ENCODE peak calls at places on chromosomes 16 and 17, in ten cellular contexts. One of them, this sample, is unnamed.

GRCh38 chr16:68365167-68365817 is 54.5 kb downstream of the PRMT7 start:
- DNase-seq in K562: no peak
- DNase-seq in fibroblast of lung: no peak
- DNase-seq in IMR-90: no peak
- DNase-seq in GM12878: no peak
- DNase-seq in SK-N-SH: no peak
- DNase-seq in mesendoderm: no peak
- DNase-seq in H9: no peak
- DNase-seq in neuronal stem cell: no peak
- DNase-seq in PC-3: no peak
- DNase-seq in this sample: no peak

GRCh38 chr16:66933776-66934137 is 445 bp downstream of the CIAO2B start:
- DNase-seq in K562: no peak
- DNase-seq in fibroblast of lung: no peak
- DNase-seq in IMR-90: peak
- DNase-seq in GM12878: no peak
- DNase-seq in SK-N-SH: no peak
- DNase-seq in mesendoderm: no peak
- DNase-seq in H9: no peak
- DNase-seq in neuronal stem cell: no peak
- DNase-seq in PC-3: peak
- DNase-seq in this sample: no peak

GRCh38 chr17:42270596-42270995 is 5.6 kb downstream of the STAT5B start:
- DNase-seq in K562: no peak
- DNase-seq in fibroblast of lung: no peak
- DNase-seq in IMR-90: no peak
- DNase-seq in GM12878: no peak
- DNase-seq in SK-N-SH: no peak
- DNase-seq in mesendoderm: no peak
- DNase-seq in H9: no peak
- DNase-seq in neuronal stem cell: no peak
- DNase-seq in PC-3: no peak
- DNase-seq in this sample: no peak

GRCh38 chr16:80166082-80166481 is 374.7 kb upstream of the DYNLRB2 start:
- DNase-seq in K562: no peak
- DNase-seq in fibroblast of lung: no peak
- DNase-seq in IMR-90: no peak
- DNase-seq in GM12878: no peak
- DNase-seq in SK-N-SH: no peak
- DNase-seq in mesendoderm: peak
- DNase-seq in H9: no peak
- DNase-seq in neuronal stem cell: no peak
- DNase-seq in PC-3: no peak
- DNase-seq in this sample: no peak

GRCh38 chr17:75604034-75604695 is 16.6 kb downstream of the MYO15B start:
- DNase-seq in K562: peak
- DNase-seq in fibroblast of lung: no peak
- DNase-seq in IMR-90: no peak
- DNase-seq in GM12878: no peak
- DNase-seq in SK-N-SH: no peak
- DNase-seq in mesendoderm: no peak
- DNase-seq in H9: no peak
- DNase-seq in neuronal stem cell: no peak
- DNase-seq in PC-3: peak
- DNase-seq in this sample: no peak

GRCh38 chr17:4533522-4534502 is 21.4 kb downstream of the MYBBP1A start:
- DNase-seq in K562: peak
- DNase-seq in fibroblast of lung: no peak
- DNase-seq in IMR-90: no peak
- DNase-seq in GM12878: no peak
- DNase-seq in SK-N-SH: peak
- DNase-seq in mesendoderm: no peak
- DNase-seq in H9: no peak
- DNase-seq in neuronal stem cell: no peak
- DNase-seq in PC-3: peak
- DNase-seq in this sample: no peak

GRCh38 chr17:30263552-30264333 is 28.0 kb downstream of the BLMH start:
- DNase-seq in K562: no peak
- DNase-seq in fibroblast of lung: no peak
- DNase-seq in IMR-90: peak
- DNase-seq in GM12878: no peak
- DNase-seq in SK-N-SH: no peak
- DNase-seq in mesendoderm: peak
- DNase-seq in H9: no peak
- DNase-seq in neuronal stem cell: no peak
- DNase-seq in PC-3: no peak
- DNase-seq in this sample: no peak

GRCh38 chr17:31266042-31266441 is 31.0 kb downstream of the OMG start:
- DNase-seq in K562: no peak
- DNase-seq in fibroblast of lung: no peak
- DNase-seq in IMR-90: no peak
- DNase-seq in GM12878: no peak
- DNase-seq in SK-N-SH: no peak
- DNase-seq in mesendoderm: peak
- DNase-seq in H9: no peak
- DNase-seq in neuronal stem cell: no peak
- DNase-seq in PC-3: no peak
- DNase-seq in this sample: peak

GRCh38 chr17:49247949-49248348 is 17.4 kb upstream of the PHOSPHO1 start:
- DNase-seq in K562: no peak
- DNase-seq in fibroblast of lung: no peak
- DNase-seq in IMR-90: no peak
- DNase-seq in GM12878: no peak
- DNase-seq in SK-N-SH: no peak
- DNase-seq in mesendoderm: no peak
- DNase-seq in H9: no peak
- DNase-seq in neuronal stem cell: no peak
- DNase-seq in PC-3: no peak
- DNase-seq in this sample: no peak

GRCh38 chr17:49249890-49250522 is 19.4 kb upstream of the PHOSPHO1 start:
- DNase-seq in K562: no peak
- DNase-seq in fibroblast of lung: no peak
- DNase-seq in IMR-90: no peak
- DNase-seq in GM12878: no peak
- DNase-seq in SK-N-SH: no peak
- DNase-seq in mesendoderm: no peak
- DNase-seq in H9: no peak
- DNase-seq in neuronal stem cell: no peak
- DNase-seq in PC-3: no peak
- DNase-seq in this sample: no peak

GRCh38 chr17:49244839-49245238 is 14.3 kb upstream of the PHOSPHO1 start:
- DNase-seq in K562: no peak
- DNase-seq in fibroblast of lung: no peak
- DNase-seq in IMR-90: no peak
- DNase-seq in GM12878: no peak
- DNase-seq in SK-N-SH: no peak
- DNase-seq in mesendoderm: no peak
- DNase-seq in H9: no peak
- DNase-seq in neuronal stem cell: no peak
- DNase-seq in PC-3: peak
- DNase-seq in this sample: no peak

GRCh38 chr17:49252148-49252682 is 21.6 kb upstream of the PHOSPHO1 start:
- DNase-seq in K562: peak
- DNase-seq in fibroblast of lung: peak
- DNase-seq in IMR-90: no peak
- DNase-seq in GM12878: no peak
- DNase-seq in SK-N-SH: no peak
- DNase-seq in mesendoderm: peak
- DNase-seq in H9: no peak
- DNase-seq in neuronal stem cell: no peak
- DNase-seq in PC-3: no peak
- DNase-seq in this sample: peak

DNA sequence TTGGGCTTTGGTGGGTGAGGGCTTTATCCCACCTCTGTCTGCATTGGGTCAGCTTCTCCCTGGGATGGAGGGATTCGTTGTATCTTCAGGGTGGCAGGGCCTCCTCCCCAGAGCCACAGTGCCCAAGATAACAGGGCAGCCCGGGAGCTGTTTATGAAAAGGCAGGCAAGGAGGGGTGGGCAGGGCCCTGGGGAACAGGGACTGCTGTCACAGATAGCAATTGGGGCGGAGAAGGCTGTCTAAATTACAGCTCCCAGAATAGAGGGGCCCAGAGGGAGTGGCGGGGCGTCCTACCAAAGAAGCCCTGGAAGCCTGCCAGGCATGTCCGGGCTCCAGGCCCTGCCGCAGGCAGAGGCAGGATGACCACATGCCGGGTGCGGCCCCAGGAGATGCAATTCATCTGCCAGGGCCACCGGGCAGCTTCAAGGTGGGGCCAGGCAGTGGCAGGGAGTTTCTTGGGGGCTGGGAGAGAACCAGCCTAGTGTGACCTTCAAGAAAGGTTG is 18.8 kb upstream of the PHOSPHO1 start:
- DNase-seq in K562: peak
- DNase-seq in fibroblast of lung: peak
- DNase-seq in IMR-90: no peak
- DNase-seq in GM12878: no peak
- DNase-seq in SK-N-SH: no peak
- DNase-seq in mesendoderm: no peak
- DNase-seq in H9: no peak
- DNase-seq in neuronal stem cell: no peak
- DNase-seq in PC-3: peak
- DNase-seq in this sample: no peak
- H3K4me2 ChIP-seq in K562: peak
- H3K4me2 ChIP-seq in fibroblast of lung: no peak
- H3K4me2 ChIP-seq in IMR-90: no peak
- H3K4me2 ChIP-seq in GM12878: no peak
- H3K4me2 ChIP-seq in SK-N-SH: no peak
- H3K4me2 ChIP-seq in mesendoderm: no peak
- H3K4me2 ChIP-seq in H9: no peak
- H3K4me2 ChIP-seq in neuronal stem cell: no peak
- H3K4me2 ChIP-seq in PC-3: no peak
- H3K4me2 ChIP-seq in this sample: no peak

DNA sequence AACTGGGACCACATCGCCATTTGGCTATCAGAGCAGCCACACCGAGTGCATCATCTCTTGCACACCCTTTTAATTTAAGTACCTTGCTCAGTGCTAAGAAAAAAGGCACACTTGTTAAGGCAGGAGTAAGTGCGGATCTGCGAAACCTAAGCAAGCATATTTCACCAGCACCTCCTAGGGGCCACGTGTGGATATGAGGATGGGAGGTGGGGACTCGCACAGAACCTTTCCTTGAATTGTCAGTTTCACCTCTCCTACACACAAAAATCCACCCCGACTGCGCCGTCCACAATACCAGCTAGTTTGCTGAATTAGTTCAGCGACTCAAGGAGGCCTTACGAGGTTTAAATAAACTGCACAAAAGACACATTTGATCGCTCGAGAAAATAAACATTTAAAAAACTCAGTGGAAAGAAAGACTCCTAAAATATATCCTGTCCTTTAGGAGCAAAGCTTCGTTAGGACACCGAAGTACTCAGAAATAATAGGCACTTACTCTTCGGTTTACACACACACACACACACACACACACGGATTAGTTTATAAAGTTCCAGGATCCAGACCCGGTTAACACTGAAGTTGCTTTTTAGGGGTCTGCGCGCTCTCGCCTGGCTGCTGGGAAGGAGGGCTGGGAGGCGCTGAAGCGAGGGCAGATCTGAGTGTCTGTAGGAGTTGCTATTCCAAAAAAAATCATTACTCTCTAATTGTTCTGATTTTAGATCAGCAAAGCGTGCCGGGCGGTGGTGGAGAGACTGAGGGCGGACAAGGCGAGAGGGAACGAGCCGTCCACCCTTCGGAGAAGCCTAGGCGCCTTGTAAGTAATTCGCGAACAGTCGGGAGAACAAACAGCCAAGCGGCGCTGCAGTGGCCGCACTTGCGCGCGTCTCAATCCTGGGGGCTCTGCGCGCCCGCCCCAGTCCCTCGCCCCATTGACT is 1.0 kb upstream of the KCNJ2 start:
- DNase-seq in K562: peak
- DNase-seq in fibroblast of lung: peak
- DNase-seq in IMR-90: peak
- DNase-seq in GM12878: no peak
- DNase-seq in SK-N-SH: peak
- DNase-seq in mesendoderm: peak
- DNase-seq in H9: peak
- DNase-seq in neuronal stem cell: peak
- DNase-seq in PC-3: peak
- DNase-seq in this sample: peak
- H3K9ac ChIP-seq in K562: no peak
- H3K9ac ChIP-seq in fibroblast of lung: peak
- H3K9ac ChIP-seq in IMR-90: peak
- H3K9ac ChIP-seq in GM12878: no peak
- H3K9ac ChIP-seq in SK-N-SH: peak
- H3K9ac ChIP-seq in mesendoderm: peak
- H3K9ac ChIP-seq in H9: peak
- H3K9ac ChIP-seq in neuronal stem cell: peak
- H3K9ac ChIP-seq in PC-3: peak
- H3K9ac ChIP-seq in this sample: peak

DNA sequence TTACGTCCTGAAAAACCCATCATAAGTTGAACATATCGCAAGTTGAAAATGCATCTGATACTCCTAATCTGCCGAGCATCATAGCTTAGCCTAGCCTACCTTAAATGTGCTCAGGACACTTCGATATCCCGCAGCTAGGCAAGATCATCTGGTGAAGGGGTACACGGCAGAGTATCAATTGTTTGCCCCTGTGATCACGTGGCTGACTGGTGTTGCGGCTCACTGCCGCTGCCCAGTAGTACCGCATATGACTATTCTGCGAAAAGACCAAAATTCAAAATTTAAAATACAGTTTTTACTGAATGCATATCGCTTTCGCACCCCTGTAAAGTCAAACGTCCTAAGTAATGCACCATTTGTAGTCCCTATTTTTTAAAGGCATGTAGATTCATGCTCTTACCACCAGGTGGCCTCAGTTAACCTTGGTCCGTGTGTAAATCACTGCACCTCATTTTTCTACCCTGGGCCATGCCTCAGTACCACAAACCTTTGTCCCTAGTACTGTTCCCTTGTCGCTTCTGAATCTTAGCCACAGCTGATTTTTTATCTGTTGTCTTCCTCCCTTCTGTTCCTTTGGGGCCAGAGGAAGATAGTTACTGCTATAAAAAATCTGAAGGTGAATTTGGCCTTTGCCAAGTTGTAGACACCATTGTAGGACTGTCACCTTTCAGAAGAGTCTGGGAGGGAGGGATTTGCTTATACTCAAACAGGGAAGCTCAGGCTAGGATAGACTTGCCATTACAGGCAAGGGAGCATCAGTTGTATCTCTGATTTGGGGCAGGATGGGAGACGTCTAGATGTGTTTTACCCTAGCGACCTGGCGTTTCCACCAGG is 34.4 kb downstream of the WWP2 start:
- DNase-seq in K562: peak
- DNase-seq in fibroblast of lung: peak
- DNase-seq in IMR-90: peak
- DNase-seq in GM12878: no peak
- DNase-seq in SK-N-SH: peak
- DNase-seq in mesendoderm: peak
- DNase-seq in H9: peak
- DNase-seq in neuronal stem cell: peak
- DNase-seq in PC-3: peak
- DNase-seq in this sample: peak
- H3K4me2 ChIP-seq in K562: no peak
- H3K4me2 ChIP-seq in fibroblast of lung: peak
- H3K4me2 ChIP-seq in IMR-90: no peak
- H3K4me2 ChIP-seq in GM12878: no peak
- H3K4me2 ChIP-seq in SK-N-SH: no peak
- H3K4me2 ChIP-seq in mesendoderm: no peak
- H3K4me2 ChIP-seq in H9: no peak
- H3K4me2 ChIP-seq in neuronal stem cell: peak
- H3K4me2 ChIP-seq in PC-3: peak
- H3K4me2 ChIP-seq in this sample: peak

GRCh38 chr17:27293898-27294688 is at the start of gene WSB1:
- DNase-seq in K562: peak
- DNase-seq in fibroblast of lung: peak
- DNase-seq in IMR-90: peak
- DNase-seq in GM12878: peak
- DNase-seq in SK-N-SH: peak
- DNase-seq in mesendoderm: peak
- DNase-seq in H9: peak
- DNase-seq in neuronal stem cell: peak
- DNase-seq in PC-3: peak
- DNase-seq in this sample: peak

GRCh38 chr17:27289856-27290255 is 4.1 kb upstream of the WSB1 start:
- DNase-seq in K562: no peak
- DNase-seq in fibroblast of lung: no peak
- DNase-seq in IMR-90: no peak
- DNase-seq in GM12878: no peak
- DNase-seq in SK-N-SH: no peak
- DNase-seq in mesendoderm: no peak
- DNase-seq in H9: no peak
- DNase-seq in neuronal stem cell: no peak
- DNase-seq in PC-3: no peak
- DNase-seq in this sample: no peak

GRCh38 chr17:27288183-27288582 is 5.7 kb upstream of the WSB1 start:
- DNase-seq in K562: no peak
- DNase-seq in fibroblast of lung: no peak
- DNase-seq in IMR-90: no peak
- DNase-seq in GM12878: no peak
- DNase-seq in SK-N-SH: no peak
- DNase-seq in mesendoderm: no peak
- DNase-seq in H9: no peak
- DNase-seq in neuronal stem cell: no peak
- DNase-seq in PC-3: no peak
- DNase-seq in this sample: no peak

GRCh38 chr17:27293359-27293897 is 486 bp upstream of the WSB1 start:
- DNase-seq in K562: peak
- DNase-seq in fibroblast of lung: no peak
- DNase-seq in IMR-90: no peak
- DNase-seq in GM12878: no peak
- DNase-seq in SK-N-SH: no peak
- DNase-seq in mesendoderm: peak
- DNase-seq in H9: no peak
- DNase-seq in neuronal stem cell: no peak
- DNase-seq in PC-3: no peak
- DNase-seq in this sample: no peak

DNA sequence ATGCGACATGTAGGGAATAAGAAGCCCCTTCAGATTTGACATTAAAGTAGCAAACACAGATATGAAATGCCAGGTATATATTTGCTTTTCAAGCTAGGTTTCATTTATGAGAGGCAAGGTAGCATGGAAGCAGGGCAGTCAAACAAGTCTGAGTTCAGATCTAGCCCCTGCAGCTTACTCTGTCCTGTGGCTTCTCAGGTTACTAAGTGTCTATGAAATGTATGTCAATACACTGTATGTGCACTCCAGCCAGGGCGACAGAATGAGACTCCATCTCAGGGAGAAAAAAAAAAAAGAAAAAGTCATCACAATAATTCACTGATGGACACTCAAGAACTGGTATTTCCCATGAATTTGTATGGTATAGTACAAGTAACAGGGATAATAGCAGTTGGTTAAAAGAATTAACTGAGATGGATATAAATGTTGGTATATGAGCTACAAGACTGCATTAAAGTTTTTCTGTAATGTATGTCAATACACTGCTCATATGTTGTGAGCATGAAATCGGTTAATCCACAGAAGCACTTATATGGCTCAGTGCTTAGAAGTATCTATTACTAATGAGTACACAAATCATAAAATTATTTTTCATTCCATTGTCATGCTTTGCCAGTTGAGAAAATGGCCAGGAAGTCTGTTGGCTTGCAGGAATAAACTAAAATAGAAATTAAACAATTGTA is 2.9 kb upstream of the WSB1 start:
- DNase-seq in K562: no peak
- DNase-seq in fibroblast of lung: no peak
- DNase-seq in IMR-90: no peak
- DNase-seq in GM12878: no peak
- DNase-seq in SK-N-SH: no peak
- DNase-seq in mesendoderm: no peak
- DNase-seq in H9: no peak
- DNase-seq in neuronal stem cell: no peak
- DNase-seq in PC-3: peak
- DNase-seq in this sample: no peak
- H3K9ac ChIP-seq in K562: no peak
- H3K9ac ChIP-seq in fibroblast of lung: no peak
- H3K9ac ChIP-seq in IMR-90: no peak
- H3K9ac ChIP-seq in GM12878: no peak
- H3K9ac ChIP-seq in SK-N-SH: no peak
- H3K9ac ChIP-seq in mesendoderm: no peak
- H3K9ac ChIP-seq in H9: no peak
- H3K9ac ChIP-seq in neuronal stem cell: no peak
- H3K9ac ChIP-seq in PC-3: no peak
- H3K9ac ChIP-seq in this sample: no peak

This sample was measured in mesenchymal stem cell.